ENCODE peak calls at places on chromosome 10, in nine cellular contexts. G, L, T, X, Z, R, K, J and P are unnamed samples.

GRCh38 chr10:72083234-72084093 is 4.9 kb downstream of the SPOCK2 start:
- DNase-seq in Z (no peak), K (no peak), J (no peak), L (no peak), R (no peak), T (no peak), X (peak; percentile 62), G (no peak), P (no peak)

GRCh38 chr10:75111906-75112703 is 649 bp downstream of the SAMD8 start:
- DNase-seq in Z (no peak), J (peak; percentile 29), R (peak; percentile 60), K (peak; percentile 63), T (peak; percentile 66), L (peak; percentile 47), G (no peak), X (peak; percentile 51), P (peak; percentile 86)

GRCh38 chr10:49324711-49325110 is 25.7 kb downstream of the C10orf71 start:
- DNase-seq in Z (no peak), X (no peak), J (no peak), R (peak; percentile 54), K (no peak), T (no peak), G (no peak), L (no peak), P (peak; percentile 38)

GRCh38 chr10:7424315-7424714 is 13.5 kb upstream of the SFMBT2 start:
- DNase-seq in X (no peak), K (no peak), Z (no peak), T (no peak), R (peak; percentile 24), J (no peak), L (no peak), G (no peak), P (no peak)

GRCh38 chr10:33093362-33093761 is 135.3 kb upstream of the ITGB1 start:
- DNase-seq in G (no peak), R (no peak), K (no peak), L (no peak), J (no peak), T (no peak), Z (no peak), X (no peak), P (no peak)

GRCh38 chr10:23079700-23080099 is 15.7 kb upstream of the MSRB2 start:
- DNase-seq in X (no peak), R (no peak), T (no peak), Z (no peak), J (no peak), G (no peak), L (no peak), K (no peak), P (no peak)

GRCh38 chr10:131983780-131984179 is 2.1 kb upstream of the BNIP3 start:
- DNase-seq in J (no peak), R (no peak), L (peak; percentile 88), G (no peak), T (peak; percentile 68), Z (no peak), K (no peak), X (no peak), P (no peak)

GRCh38 chr10:10996966-10997620 is 20.6 kb upstream of the CELF2 start:
- DNase-seq in K (no peak), G (no peak), L (no peak), T (no peak), X (no peak), R (no peak), Z (no peak), J (no peak), P (no peak)

GRCh38 chr10:13560597-13560996 is 26.2 kb upstream of the PRPF18 start:
- DNase-seq in L (peak; percentile 78), X (no peak), R (no peak), J (no peak), Z (no peak), G (no peak), T (peak; percentile 30), K (no peak), P (no peak)

GRCh38 chr10:51683031-51683830 is 16.2 kb downstream of the CSTF2T start:
- DNase-seq in G (no peak), R (no peak), Z (no peak), L (no peak), J (no peak), X (no peak), K (peak; percentile 44), T (no peak), P (no peak)

GRCh38 chr10:88986549-88987242 is 3.9 kb upstream of the FAS start:
- DNase-seq in L (no peak), J (no peak), G (no peak), K (no peak), Z (no peak), X (no peak), T (no peak), R (no peak), P (no peak)

GRCh38 chr10:22420787-22421517 is 75.7 kb downstream of the SPAG6 start:
- DNase-seq in G (no peak), J (no peak), T (no peak), Z (no peak), X (peak; percentile 37), K (no peak), L (no peak), R (no peak), P (no peak)

GRCh38 chr10:113303747-113304146 is 249.1 kb upstream of the HABP2 start:
- DNase-seq in R (no peak), J (no peak), T (no peak), Z (no peak), X (no peak), K (no peak), L (no peak), G (no peak), P (no peak)

GRCh38 chr10:97648557-97649404 is 8.3 kb downstream of the PI4K2A start:
- DNase-seq in G (no peak), Z (peak; percentile 42), J (peak; percentile 7), X (peak; percentile 40), T (peak; percentile 55), R (peak; percentile 31), K (no peak), L (peak; percentile 95), P (no peak)

GRCh38 chr10:87837445-87837844 is 19.4 kb upstream of the ATAD1 start:
- DNase-seq in L (no peak), K (no peak), X (no peak), J (no peak), Z (no peak), R (no peak), G (no peak), T (no peak), P (no peak)

GRCh38 chr10:71357792-71358265 is 38.8 kb downstream of the SLC29A3 start:
- DNase-seq in R (no peak), L (no peak), G (no peak), X (no peak), K (no peak), T (no peak), Z (no peak), J (no peak), P (no peak)

GRCh38 chr10:60942604-60943269 is 1.2 kb downstream of the RHOBTB1 start:
- DNase-seq in G (no peak), X (peak; percentile 9), T (no peak), J (peak; percentile 8), Z (no peak), L (peak; percentile 40), R (no peak), K (peak; percentile 58), P (no peak)

GRCh38 chr10:100969175-100970075 is at the start of gene SEMA4G:
- DNase-seq in L (no peak), K (peak; percentile 68), G (no peak), R (peak; percentile 76), Z (peak; percentile 61), T (no peak), J (peak; percentile 44), X (peak; percentile 30), P (no peak)

GRCh38 chr10:91271886-91272285 is 51.4 kb downstream of the PCGF5 start:
- DNase-seq in X (no peak), Z (no peak), L (peak; percentile 41), T (no peak), K (no peak), R (no peak), G (no peak), J (no peak), P (no peak)

GRCh38 chr10:93820434-93820833 is 62.7 kb downstream of the LGI1 start:
- DNase-seq in X (no peak), T (peak; percentile 80), G (no peak), Z (no peak), R (no peak), K (no peak), L (no peak), J (no peak), P (no peak)

GRCh38 chr10:130021373-130021950 is 57.4 kb upstream of the EBF3 start:
- DNase-seq in L (peak; percentile 88), J (no peak), X (no peak), G (peak; percentile 73), T (peak; percentile 63), R (no peak), Z (no peak), K (no peak), P (peak; percentile 68)

GRCh38 chr10:62043493-62043938 is 142.0 kb downstream of the ARID5B start:
- DNase-seq in J (no peak), K (no peak), T (no peak), G (no peak), R (no peak), Z (no peak), X (no peak), L (peak; percentile 95), P (no peak)

GRCh38 chr10:96670786-96671185 is 49.5 kb downstream of the PIK3AP1 start:
- DNase-seq in G (no peak), K (no peak), Z (no peak), X (no peak), L (peak; percentile 50), J (no peak), R (no peak), T (no peak), P (no peak)

GRCh38 chr10:77974396-77975074 is 48.0 kb upstream of the DLG5 start:
- DNase-seq in K (no peak), L (peak; percentile 18), T (no peak), R (peak; percentile 66), X (no peak), Z (no peak), J (no peak), G (no peak), P (no peak)

GRCh38 chr10:114855776-114856543 is 34.4 kb downstream of the FHIP2A start:
- DNase-seq in X (no peak), J (no peak), T (no peak), Z (no peak), L (peak; percentile 54), K (no peak), G (no peak), R (no peak), P (no peak)

GRCh38 chr10:78215645-78216044 is 182.0 kb downstream of the RPS24 start:
- DNase-seq in L (peak; percentile 51), G (no peak), T (no peak), R (no peak), K (peak; percentile 86), X (no peak), Z (no peak), J (no peak), P (peak; percentile 88)

GRCh38 chr10:126950401-126951105 is 45.3 kb downstream of the DOCK1 start:
- DNase-seq in R (no peak), T (no peak), J (no peak), X (no peak), G (no peak), Z (no peak), L (no peak), K (no peak), P (no peak)

GRCh38 chr10:121961456-121961855 is 13.6 kb downstream of the NSMCE4A start:
- DNase-seq in L (no peak), K (no peak), Z (no peak), X (no peak), R (no peak), T (no peak), G (no peak), J (no peak), P (no peak)

GRCh38 chr10:12834116-12834515 is 167.4 kb downstream of the CCDC3 start:
- DNase-seq in Z (no peak), K (no peak), J (no peak), G (no peak), L (no peak), X (no peak), R (no peak), T (no peak), P (no peak)

GRCh38 chr10:79381804-79382221 is 34.5 kb downstream of the PPIF start:
- DNase-seq in K (peak; percentile 77), G (peak; percentile 63), T (peak; percentile 72), Z (no peak), J (no peak), R (no peak), L (peak; percentile 82), X (no peak), P (peak; percentile 83)

GRCh38 chr10:11036424-11037011 is 18.8 kb downstream of the CELF2 start:
- DNase-seq in J (no peak), X (no peak), L (peak; percentile 29), R (peak; percentile 42), K (no peak), G (no peak), T (no peak), Z (no peak), P (no peak)